ENCODE peak calls at places on chromosomes 16 and 17, in four cellular contexts. X is HFF-Myc; C is CD4-positive, alpha-beta T cell; N is Calu3. V is an unnamed sample.

GRCh38 chr16:29813644-29814562 is 1.9 kb downstream of the PRRT2 start:
- DNase-seq in X (no peak), C (no peak), N (no peak), V (no peak)

GRCh38 chr17:65074778-65075250 is 18.3 kb upstream of the GNA13 start:
- DNase-seq in X (no peak), C (no peak), N (no peak), V (no peak)

GRCh38 chr16:84729716-84730320 is 30.0 kb downstream of the USP10 start:
- DNase-seq in X (no peak), C (no peak), N (no peak), V (no peak)

GRCh38 chr16:68267612-68268405 is 3.5 kb downstream of the SLC7A6 start:
- DNase-seq in X (no peak), C (no peak), N (no peak), V (no peak)

GRCh38 chr17:149897-150575 is 12.7 kb downstream of the SCGB1C2 start:
- DNase-seq in X (no peak), C (no peak), N (peak), V (no peak)

GRCh38 chr16:81889896-81890634 is 111.0 kb downstream of the PLCG2 start:
- DNase-seq in X (peak), C (peak), N (peak), V (no peak)

GRCh38 chr16:67803894-67804293 is 2.5 kb downstream of the RANBP10 start:
- DNase-seq in X (no peak), C (no peak), N (no peak), V (no peak)

GRCh38 chr17:17822189-17822978 is 14.4 kb downstream of the SREBF1 start:
- DNase-seq in X (peak), C (no peak), N (no peak), V (no peak)

GRCh38 chr17:64259922-64260321 is 3.1 kb downstream of the TEX2 start:
- DNase-seq in X (no peak), C (no peak), N (no peak), V (no peak)

GRCh38 chr17:63820963-63821561 is 6.2 kb upstream of the PSMC5 start:
- DNase-seq in X (no peak), C (no peak), N (no peak), V (no peak)

GRCh38 chr17:2175294-2175628 is 120.4 kb downstream of the HIC1 start:
- DNase-seq in X (no peak), C (no peak), N (no peak), V (no peak)

GRCh38 chr16:63323055-63323454 is 1286.8 kb upstream of the CDH8 start:
- DNase-seq in X (no peak), C (no peak), N (no peak), V (no peak)

GRCh38 chr17:78315355-78316114 is 44.3 kb downstream of the SOCS3 start:
- DNase-seq in X (peak), C (peak), N (peak), V (peak)

GRCh38 chr16:82192665-82193064 is 22.6 kb upstream of the MPHOSPH6 start:
- DNase-seq in X (peak), C (no peak), N (no peak), V (no peak)

GRCh38 chr16:67329901-67330300 is 3.3 kb downstream of the LRRC36 start:
- DNase-seq in X (no peak), C (no peak), N (no peak), V (no peak)

GRCh38 chr17:27669136-27669535 is 38.1 kb downstream of the LGALS9 start:
- DNase-seq in X (no peak), C (no peak), N (no peak), V (no peak)

GRCh38 chr17:7060165-7060890 is 16.4 kb upstream of the SLC16A11 start:
- DNase-seq in X (no peak), C (no peak), N (peak), V (no peak)

DNA sequence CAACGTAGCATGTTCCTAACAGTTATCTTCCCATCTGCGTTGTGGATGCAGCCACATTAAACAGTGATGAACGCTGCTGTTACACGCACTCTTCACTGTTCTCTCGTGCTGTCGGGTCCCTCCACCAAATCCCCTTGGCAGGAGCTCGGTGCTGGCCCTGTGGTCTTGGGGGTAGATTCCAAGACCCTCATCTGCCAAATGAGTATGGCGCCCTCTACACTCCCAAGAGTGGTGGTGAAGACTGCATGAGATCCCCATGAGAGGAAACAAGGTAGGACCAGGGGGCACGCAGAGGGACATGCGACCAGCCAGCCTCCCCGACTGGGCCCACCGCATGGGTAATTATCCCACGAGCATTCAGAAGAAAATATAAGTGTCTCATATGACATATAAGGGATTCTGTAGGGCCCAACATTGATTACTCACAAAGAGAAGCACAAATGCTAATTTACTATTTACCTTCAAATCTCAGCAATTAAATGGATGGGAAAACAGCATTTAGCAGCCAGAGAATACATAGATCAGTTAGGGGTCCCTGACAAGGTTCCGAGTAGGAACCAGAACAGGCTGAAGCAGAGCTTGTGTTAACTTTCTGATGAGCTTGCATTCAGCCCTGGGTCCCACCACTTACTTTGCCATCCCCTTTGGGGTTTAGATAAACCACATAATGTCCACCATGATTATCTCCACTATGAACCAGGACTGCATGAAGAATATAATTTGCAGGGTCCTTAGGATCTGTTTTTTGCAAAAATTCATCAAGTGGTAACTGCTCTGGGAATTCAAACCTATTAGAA is 23.8 kb downstream of the LITAFD start:
- DNase-seq in X (no peak), C (no peak), N (no peak), V (no peak)
- TF ChIP-seq CTCF in X (peak), C (no peak), N (peak), V (no peak)

GRCh38 chr16:65667013-65667578 is 545.2 kb upstream of the CDH11 start:
- DNase-seq in X (no peak), C (no peak), N (no peak), V (no peak)
- TF ChIP-seq CTCF in X (peak), C (no peak), N (no peak), V (no peak)

GRCh38 chr16:1983544-1984346 is at the start of gene GFER:
- DNase-seq in X (peak), C (peak), N (peak), V (peak)
- TF ChIP-seq CTCF in X (no peak), C (peak), N (peak), V (no peak)

DNA sequence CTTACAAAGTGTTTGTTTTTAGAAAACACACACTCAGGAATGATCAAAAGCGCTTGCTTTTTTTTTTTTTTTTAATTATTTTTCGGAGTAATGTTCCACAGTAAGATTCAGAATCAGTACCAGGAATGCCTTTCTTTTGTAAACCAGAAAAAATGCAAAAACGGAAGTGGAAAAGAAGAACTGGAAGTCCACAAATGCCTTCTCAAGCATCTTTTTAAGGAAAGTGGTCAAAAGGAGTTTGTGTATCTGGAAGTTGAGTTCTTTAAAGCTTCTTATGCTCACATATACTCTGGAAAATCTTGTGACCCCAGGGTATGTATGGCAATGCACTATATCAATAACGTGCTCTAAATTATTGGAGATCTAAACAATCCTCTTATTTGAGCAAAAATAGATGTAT is 126.0 kb downstream of the ABCA8 start:
- DNase-seq in X (no peak), C (no peak), N (no peak), V (no peak)
- TF ChIP-seq CTCF in X (no peak), C (no peak), N (no peak), V (no peak)

GRCh38 chr16:74226361-74226979 is 70.1 kb upstream of the PSMD7 start:
- DNase-seq in X (no peak), C (no peak), N (no peak), V (no peak)
- TF ChIP-seq CTCF in X (peak), C (no peak), N (no peak), V (no peak)

DNA sequence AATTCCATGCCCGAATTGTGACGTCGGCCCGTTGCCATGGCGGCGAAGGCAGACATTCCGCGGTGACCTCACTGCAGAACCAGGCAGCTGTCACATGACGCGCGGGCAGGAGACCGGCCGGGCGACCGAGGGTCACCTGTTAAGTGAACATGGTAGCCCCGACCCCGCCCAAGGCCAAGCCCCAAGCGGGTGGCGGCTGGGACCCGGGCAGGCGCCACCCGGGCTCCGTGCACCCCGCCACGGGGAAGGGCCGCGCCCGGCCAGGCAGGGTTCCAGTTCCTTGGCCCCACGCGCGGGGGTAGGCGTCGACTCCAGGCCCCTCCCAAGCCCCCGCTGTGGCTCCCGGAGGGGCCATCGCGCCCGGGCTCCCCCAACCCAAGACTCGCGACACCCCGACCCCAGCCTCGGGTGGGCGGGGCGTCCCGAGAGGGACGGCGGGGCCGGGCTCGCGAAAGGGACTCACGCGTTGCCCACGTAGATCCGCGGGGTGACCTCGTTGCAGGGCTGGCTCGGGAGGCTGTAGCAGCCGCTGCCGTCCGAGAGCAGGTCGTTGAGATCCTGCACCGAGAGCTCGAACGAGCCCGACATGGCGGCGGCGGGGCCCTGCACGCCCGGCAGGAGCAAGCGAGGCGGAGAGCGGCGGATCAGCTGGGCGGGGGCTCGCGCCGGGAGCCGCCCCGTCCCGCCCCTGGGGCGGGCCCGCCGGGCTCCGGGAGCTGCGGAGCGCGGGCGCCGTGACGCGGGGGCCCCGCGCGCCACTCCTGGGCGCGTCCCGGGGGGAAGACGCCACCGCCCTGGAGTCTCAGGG is at the start of gene DUSP3:
- DNase-seq in X (peak), C (peak), N (peak), V (peak)
- TF ChIP-seq CTCF in X (no peak), C (no peak), N (no peak), V (no peak)

GRCh38 chr16:27690604-27691003 is 140.7 kb downstream of the KATNIP start:
- DNase-seq in X (no peak), C (no peak), N (peak), V (no peak)
- TF ChIP-seq CTCF in X (peak), C (no peak), N (peak), V (no peak)

DNA sequence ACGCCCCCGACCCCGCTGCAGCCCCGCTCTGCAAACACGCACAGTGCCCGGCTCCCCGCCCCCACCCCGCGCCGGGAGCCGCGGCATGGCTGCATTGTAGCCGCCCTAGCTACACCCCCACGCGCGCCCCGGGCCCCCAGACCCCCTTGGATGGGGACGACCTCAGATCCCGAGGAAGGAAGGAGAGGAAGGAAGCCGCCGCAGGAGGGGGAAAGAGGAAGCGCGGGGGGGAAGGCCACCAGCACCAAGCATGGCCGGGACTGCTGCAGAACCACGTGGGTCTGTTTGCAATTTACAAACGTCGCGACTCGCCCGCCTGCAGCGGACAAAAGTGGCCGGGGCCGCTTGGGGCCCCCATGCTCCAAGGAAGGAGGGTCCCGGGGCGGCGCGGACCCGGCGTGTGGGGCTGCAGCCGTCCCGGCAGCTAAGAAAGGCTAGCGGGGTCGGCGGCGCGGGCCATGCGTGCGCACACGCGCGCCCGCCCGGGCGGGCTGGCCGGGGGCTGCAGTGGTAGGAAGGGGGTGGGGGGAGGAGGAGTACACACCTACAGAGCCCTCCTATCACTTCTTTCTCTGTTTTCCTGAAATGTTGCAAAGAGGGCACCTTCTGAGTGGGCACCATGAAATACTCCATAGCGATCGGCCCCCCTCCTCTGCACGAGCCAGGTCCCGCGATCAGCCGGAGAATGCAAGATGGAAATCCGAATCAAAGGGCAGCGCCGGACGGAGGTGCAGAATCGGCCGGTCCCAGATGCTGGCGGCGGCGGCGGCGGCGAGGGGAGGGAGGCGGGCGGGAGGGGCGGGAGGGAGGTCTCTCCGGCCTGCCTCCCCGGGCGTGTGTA is 489 bp downstream of the TFAP4 start:
- DNase-seq in X (no peak), C (no peak), N (peak), V (no peak)
- TF ChIP-seq CTCF in X (no peak), C (no peak), N (no peak), V (no peak)